ENCODE peak calls at places on chromosome 20, in nine cellular contexts. One of them, this sample, is unnamed. For H3K4me1, the result is how much of the 10 kb centered on the place peaks cover.

GRCh38 chr20:48197034-48197433 is 411.8 kb upstream of the SULF2 start:
- DNase-seq in body of pancreas: no peak
- DNase-seq in H9: no peak
- DNase-seq in HCT116: no peak
- DNase-seq in small intestine: no peak
- DNase-seq in pancreas: no peak
- DNase-seq in fibroblast of lung: no peak
- DNase-seq in OCI-LY7: no peak
- DNase-seq in breast epithelium: no peak
- DNase-seq in this sample: peak

GRCh38 chr20:52824494-52825216 is 147.5 kb upstream of the TSHZ2 start:
- DNase-seq in OCI-LY7: no peak
- DNase-seq in HCT116: no peak
- DNase-seq in pancreas: no peak
- DNase-seq in H9: no peak
- DNase-seq in breast epithelium: no peak
- DNase-seq in small intestine: peak
- DNase-seq in fibroblast of lung: no peak
- DNase-seq in body of pancreas: no peak
- DNase-seq in this sample: no peak

GRCh38 chr20:36121981-36122930 is 32.3 kb upstream of the EPB41L1 start:
- DNase-seq in OCI-LY7: no peak
- DNase-seq in HCT116: peak
- DNase-seq in pancreas: peak
- DNase-seq in breast epithelium: peak
- DNase-seq in small intestine: peak
- DNase-seq in H9: no peak
- DNase-seq in body of pancreas: peak
- DNase-seq in fibroblast of lung: no peak
- DNase-seq in this sample: no peak

GRCh38 chr20:15047100-15047499 is 709.7 kb upstream of the FLRT3 start:
- DNase-seq in H9: no peak
- DNase-seq in OCI-LY7: no peak
- DNase-seq in body of pancreas: no peak
- DNase-seq in fibroblast of lung: no peak
- DNase-seq in breast epithelium: no peak
- DNase-seq in HCT116: no peak
- DNase-seq in small intestine: no peak
- DNase-seq in pancreas: no peak
- DNase-seq in this sample: no peak

GRCh38 chr20:10798811-10799210 is 125.0 kb upstream of the JAG1 start:
- DNase-seq in breast epithelium: no peak
- DNase-seq in OCI-LY7: no peak
- DNase-seq in HCT116: no peak
- DNase-seq in H9: no peak
- DNase-seq in fibroblast of lung: peak
- DNase-seq in pancreas: no peak
- DNase-seq in body of pancreas: no peak
- DNase-seq in small intestine: no peak
- DNase-seq in this sample: no peak

GRCh38 chr20:35279040-35279439 is 1.1 kb upstream of the MMP24OS start:
- DNase-seq in breast epithelium: no peak
- DNase-seq in body of pancreas: no peak
- DNase-seq in H9: no peak
- DNase-seq in small intestine: no peak
- DNase-seq in pancreas: no peak
- DNase-seq in fibroblast of lung: no peak
- DNase-seq in HCT116: no peak
- DNase-seq in OCI-LY7: no peak
- DNase-seq in this sample: no peak

GRCh38 chr20:41615110-41615509 is 3.1 kb downstream of the CHD6 start:
- DNase-seq in small intestine: no peak
- DNase-seq in fibroblast of lung: peak
- DNase-seq in H9: no peak
- DNase-seq in pancreas: no peak
- DNase-seq in OCI-LY7: no peak
- DNase-seq in HCT116: no peak
- DNase-seq in breast epithelium: no peak
- DNase-seq in body of pancreas: no peak
- DNase-seq in this sample: no peak

GRCh38 chr20:45051497-45052060 is 49.3 kb downstream of the KCNS1 start:
- DNase-seq in OCI-LY7: peak
- DNase-seq in H9: no peak
- DNase-seq in pancreas: no peak
- DNase-seq in HCT116: no peak
- DNase-seq in fibroblast of lung: no peak
- DNase-seq in breast epithelium: no peak
- DNase-seq in small intestine: no peak
- DNase-seq in body of pancreas: no peak
- DNase-seq in this sample: no peak

GRCh38 chr20:41632896-41633295 is 14.7 kb upstream of the CHD6 start:
- DNase-seq in breast epithelium: no peak
- DNase-seq in pancreas: no peak
- DNase-seq in OCI-LY7: no peak
- DNase-seq in small intestine: no peak
- DNase-seq in HCT116: no peak
- DNase-seq in body of pancreas: no peak
- DNase-seq in fibroblast of lung: peak
- DNase-seq in H9: no peak
- DNase-seq in this sample: peak

DNA sequence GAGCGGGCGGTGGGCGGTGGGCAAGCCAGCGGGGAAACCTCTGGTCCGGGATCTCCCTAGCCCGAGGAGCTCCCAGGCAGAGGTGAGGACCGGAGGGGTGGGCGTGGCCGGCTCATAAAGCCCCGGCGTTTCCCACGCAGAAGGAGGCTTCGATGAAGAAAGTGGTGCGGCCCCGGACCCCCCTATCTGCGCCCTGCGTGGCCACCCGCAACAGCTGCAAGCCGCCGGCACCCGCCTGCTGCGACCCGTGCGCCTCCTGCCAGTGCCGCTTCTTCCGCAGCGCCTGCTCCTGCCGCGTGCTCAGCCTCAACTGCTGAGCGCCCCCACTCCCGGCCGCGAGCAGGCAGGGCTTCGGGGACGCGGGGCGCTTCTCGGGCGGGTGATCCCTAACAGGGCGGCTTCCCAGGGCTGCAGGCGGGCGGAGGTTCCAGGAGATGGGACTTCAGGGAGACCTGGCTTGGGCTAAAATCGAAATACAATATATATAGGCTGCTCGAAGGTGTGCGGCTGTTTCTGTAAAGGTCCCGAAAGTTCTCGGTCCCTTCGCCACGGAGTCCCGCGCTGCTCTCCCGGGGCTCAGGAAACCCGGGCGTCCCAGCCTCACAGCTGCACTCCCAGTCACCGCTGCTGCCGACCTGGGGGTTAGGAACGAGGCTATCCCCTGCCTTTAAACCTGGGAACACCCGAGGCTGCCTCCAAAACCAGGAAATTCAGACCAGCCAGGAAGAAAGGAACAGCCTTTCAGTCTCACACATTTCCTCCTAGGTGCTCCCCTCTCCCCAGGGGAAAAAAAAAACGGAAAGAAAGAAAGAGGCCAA is 27.8 kb downstream of the ASIP start:
- DNase-seq in small intestine: peak
- DNase-seq in HCT116: no peak
- DNase-seq in OCI-LY7: no peak
- DNase-seq in pancreas: peak
- DNase-seq in H9: peak
- DNase-seq in body of pancreas: no peak
- DNase-seq in fibroblast of lung: peak
- DNase-seq in breast epithelium: no peak
- DNase-seq in this sample: peak
- H3K27ac ChIP-seq in small intestine: no peak
- H3K27ac ChIP-seq in HCT116: no peak
- H3K27ac ChIP-seq in OCI-LY7: no peak
- H3K27ac ChIP-seq in pancreas: no peak
- H3K27ac ChIP-seq in H9: no peak
- H3K27ac ChIP-seq in body of pancreas: no peak
- H3K27ac ChIP-seq in fibroblast of lung: no peak
- H3K27ac ChIP-seq in breast epithelium: peak
- H3K27ac ChIP-seq in this sample: no peak

DNA sequence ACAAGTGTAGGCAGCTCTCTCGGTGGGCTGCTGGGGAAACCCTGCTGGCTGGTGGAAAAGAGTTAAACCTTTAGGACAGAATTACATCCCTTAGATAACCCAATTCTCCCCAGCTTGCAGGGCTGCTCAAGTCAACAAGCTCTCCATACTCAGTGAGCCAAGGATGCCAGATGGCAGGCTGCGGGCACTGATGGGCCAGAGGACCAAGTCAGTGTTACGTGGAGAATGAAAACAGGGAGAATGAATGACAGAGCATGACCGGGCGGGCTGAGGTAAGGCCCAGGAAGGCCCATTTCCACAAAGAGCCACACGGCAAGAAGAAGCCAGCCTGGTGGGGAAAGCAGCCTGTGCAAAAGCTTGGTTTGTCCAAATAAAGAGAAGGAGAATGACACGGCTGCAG is 58.7 kb upstream of the CD93 start:
- DNase-seq in body of pancreas: no peak
- DNase-seq in HCT116: no peak
- DNase-seq in breast epithelium: no peak
- DNase-seq in pancreas: no peak
- DNase-seq in fibroblast of lung: no peak
- DNase-seq in small intestine: no peak
- DNase-seq in H9: no peak
- DNase-seq in OCI-LY7: no peak
- DNase-seq in this sample: no peak
- H3K4me1 ChIP-seq in body of pancreas: under half
- H3K4me1 ChIP-seq in HCT116: under half
- H3K4me1 ChIP-seq in breast epithelium: under half
- H3K4me1 ChIP-seq in pancreas: under half
- H3K4me1 ChIP-seq in fibroblast of lung: under half
- H3K4me1 ChIP-seq in small intestine: under half
- H3K4me1 ChIP-seq in H9: under half
- H3K4me1 ChIP-seq in OCI-LY7: under half
- H3K4me1 ChIP-seq in this sample: under half

GRCh38 chr20:60036346-60037119 is 78.3 kb downstream of the CDH26 start:
- DNase-seq in small intestine: no peak
- DNase-seq in OCI-LY7: no peak
- DNase-seq in pancreas: no peak
- DNase-seq in body of pancreas: no peak
- DNase-seq in fibroblast of lung: no peak
- DNase-seq in H9: no peak
- DNase-seq in breast epithelium: no peak
- DNase-seq in HCT116: no peak
- DNase-seq in this sample: no peak

GRCh38 chr20:60035486-60035885 is 77.3 kb downstream of the CDH26 start:
- DNase-seq in fibroblast of lung: no peak
- DNase-seq in HCT116: no peak
- DNase-seq in small intestine: no peak
- DNase-seq in H9: no peak
- DNase-seq in body of pancreas: no peak
- DNase-seq in OCI-LY7: no peak
- DNase-seq in pancreas: no peak
- DNase-seq in breast epithelium: no peak
- DNase-seq in this sample: no peak

GRCh38 chr20:60037120-60037499 is 78.9 kb downstream of the CDH26 start:
- DNase-seq in body of pancreas: no peak
- DNase-seq in pancreas: no peak
- DNase-seq in OCI-LY7: no peak
- DNase-seq in small intestine: no peak
- DNase-seq in H9: peak
- DNase-seq in fibroblast of lung: peak
- DNase-seq in breast epithelium: no peak
- DNase-seq in HCT116: no peak
- DNase-seq in this sample: no peak

GRCh38 chr20:60031107-60031506 is 72.9 kb downstream of the CDH26 start:
- DNase-seq in OCI-LY7: no peak
- DNase-seq in H9: no peak
- DNase-seq in HCT116: no peak
- DNase-seq in body of pancreas: no peak
- DNase-seq in small intestine: no peak
- DNase-seq in pancreas: no peak
- DNase-seq in breast epithelium: no peak
- DNase-seq in fibroblast of lung: no peak
- DNase-seq in this sample: no peak

GRCh38 chr20:60034231-60035110 is 76.2 kb downstream of the CDH26 start:
- DNase-seq in breast epithelium: no peak
- DNase-seq in H9: no peak
- DNase-seq in small intestine: no peak
- DNase-seq in HCT116: no peak
- DNase-seq in OCI-LY7: no peak
- DNase-seq in fibroblast of lung: no peak
- DNase-seq in pancreas: no peak
- DNase-seq in body of pancreas: no peak
- DNase-seq in this sample: peak
- H3K27ac ChIP-seq in breast epithelium: no peak
- H3K27ac ChIP-seq in H9: no peak
- H3K27ac ChIP-seq in small intestine: peak
- H3K27ac ChIP-seq in HCT116: no peak
- H3K27ac ChIP-seq in OCI-LY7: no peak
- H3K27ac ChIP-seq in fibroblast of lung: no peak
- H3K27ac ChIP-seq in pancreas: no peak
- H3K27ac ChIP-seq in body of pancreas: no peak
- H3K27ac ChIP-seq in this sample: peak

GRCh38 chr20:50727792-50728485 is 3.4 kb upstream of the PARD6B start:
- DNase-seq in small intestine: peak
- DNase-seq in H9: peak
- DNase-seq in breast epithelium: no peak
- DNase-seq in OCI-LY7: no peak
- DNase-seq in body of pancreas: peak
- DNase-seq in HCT116: no peak
- DNase-seq in fibroblast of lung: no peak
- DNase-seq in pancreas: no peak
- DNase-seq in this sample: no peak

GRCh38 chr20:50726955-50727791 is 4.2 kb upstream of the PARD6B start:
- DNase-seq in fibroblast of lung: no peak
- DNase-seq in pancreas: no peak
- DNase-seq in H9: peak
- DNase-seq in body of pancreas: peak
- DNase-seq in breast epithelium: no peak
- DNase-seq in small intestine: no peak
- DNase-seq in HCT116: no peak
- DNase-seq in OCI-LY7: no peak
- DNase-seq in this sample: no peak

GRCh38 chr20:50728981-50729874 is 2.2 kb upstream of the PARD6B start:
- DNase-seq in pancreas: peak
- DNase-seq in H9: peak
- DNase-seq in OCI-LY7: peak
- DNase-seq in body of pancreas: peak
- DNase-seq in fibroblast of lung: no peak
- DNase-seq in breast epithelium: peak
- DNase-seq in small intestine: peak
- DNase-seq in HCT116: peak
- DNase-seq in this sample: no peak

GRCh38 chr20:50729925-50730764 is 1.2 kb upstream of the PARD6B start:
- DNase-seq in HCT116: no peak
- DNase-seq in pancreas: no peak
- DNase-seq in body of pancreas: peak
- DNase-seq in OCI-LY7: no peak
- DNase-seq in breast epithelium: peak
- DNase-seq in fibroblast of lung: peak
- DNase-seq in H9: peak
- DNase-seq in small intestine: peak
- DNase-seq in this sample: peak

DNA sequence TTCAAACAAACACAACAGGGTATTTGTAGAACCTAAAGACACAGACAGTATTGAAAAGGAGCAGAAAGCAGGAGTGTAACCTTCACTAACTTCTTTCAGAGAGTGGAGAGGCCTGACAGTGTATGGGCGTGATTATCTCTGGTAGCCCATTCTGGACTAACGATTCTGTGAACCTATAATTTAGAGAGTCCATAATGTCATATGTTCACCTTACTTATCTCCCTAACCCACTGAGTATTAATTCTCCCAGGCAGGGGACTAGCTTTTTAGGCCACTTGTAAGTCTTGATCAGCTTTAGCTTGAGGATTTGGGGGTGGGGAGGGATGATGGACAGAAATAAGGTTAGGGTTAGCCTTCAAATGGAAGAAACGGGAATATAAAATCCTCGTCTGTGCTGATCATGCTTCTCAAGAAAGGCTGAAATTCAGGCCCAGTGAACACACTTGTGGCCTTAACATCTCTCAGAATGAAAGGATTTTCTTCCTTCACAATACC is 2.8 kb upstream of the PARD6B start:
- DNase-seq in fibroblast of lung: no peak
- DNase-seq in body of pancreas: peak
- DNase-seq in pancreas: no peak
- DNase-seq in breast epithelium: peak
- DNase-seq in OCI-LY7: no peak
- DNase-seq in H9: no peak
- DNase-seq in small intestine: no peak
- DNase-seq in HCT116: no peak
- DNase-seq in this sample: no peak
- H3K4me1 ChIP-seq in fibroblast of lung: under half
- H3K4me1 ChIP-seq in body of pancreas: half or more
- H3K4me1 ChIP-seq in pancreas: under half
- H3K4me1 ChIP-seq in breast epithelium: under half
- H3K4me1 ChIP-seq in OCI-LY7: under half
- H3K4me1 ChIP-seq in H9: under half
- H3K4me1 ChIP-seq in small intestine: under half
- H3K4me1 ChIP-seq in HCT116: half or more
- H3K4me1 ChIP-seq in this sample: half or more

This sample was measured in cardiac muscle cell.